ENCODE peak calls at places on chromosomes 1 and 21, in seven cellular contexts. One of them, this sample, is unnamed.

GRCh38 chr1:194105381-194105780 is 919.0 kb upstream of the B3GALT2 start:
- DNase-seq in thoracic aorta: no peak
- DNase-seq in CD8-positive, alpha-beta T cell: no peak
- DNase-seq in HCT116: no peak
- DNase-seq in CD4-positive, alpha-beta T cell: no peak
- DNase-seq in naive thymus-derived CD4-positive, alpha-beta T cell: no peak
- DNase-seq in transverse colon: no peak
- DNase-seq in this sample: no peak

GRCh38 chr1:2939041-2939552 is 82.2 kb upstream of the ACTRT2 start:
- DNase-seq in thoracic aorta: no peak
- DNase-seq in CD8-positive, alpha-beta T cell: no peak
- DNase-seq in HCT116: no peak
- DNase-seq in CD4-positive, alpha-beta T cell: no peak
- DNase-seq in naive thymus-derived CD4-positive, alpha-beta T cell: no peak
- DNase-seq in transverse colon: no peak
- DNase-seq in this sample: no peak

GRCh38 chr1:241870290-241870689 is 22.3 kb downstream of the EXO1 start:
- DNase-seq in thoracic aorta: no peak
- DNase-seq in CD8-positive, alpha-beta T cell: no peak
- DNase-seq in HCT116: no peak
- DNase-seq in CD4-positive, alpha-beta T cell: no peak
- DNase-seq in naive thymus-derived CD4-positive, alpha-beta T cell: no peak
- DNase-seq in transverse colon: no peak
- DNase-seq in this sample: no peak

GRCh38 chr1:212413902-212414327 is 771 bp downstream of the PACC1 start:
- DNase-seq in thoracic aorta: no peak
- DNase-seq in CD8-positive, alpha-beta T cell: no peak
- DNase-seq in HCT116: no peak
- DNase-seq in CD4-positive, alpha-beta T cell: no peak
- DNase-seq in naive thymus-derived CD4-positive, alpha-beta T cell: no peak
- DNase-seq in transverse colon: no peak
- DNase-seq in this sample: no peak

GRCh38 chr21:19553930-19554615 is 1150.5 kb upstream of the TMPRSS15 start:
- DNase-seq in thoracic aorta: no peak
- DNase-seq in CD8-positive, alpha-beta T cell: no peak
- DNase-seq in HCT116: no peak
- DNase-seq in CD4-positive, alpha-beta T cell: no peak
- DNase-seq in naive thymus-derived CD4-positive, alpha-beta T cell: no peak
- DNase-seq in transverse colon: no peak
- DNase-seq in this sample: no peak

GRCh38 chr1:192658255-192658654 is 22.3 kb downstream of the RGS13 start:
- DNase-seq in thoracic aorta: no peak
- DNase-seq in CD8-positive, alpha-beta T cell: no peak
- DNase-seq in HCT116: no peak
- DNase-seq in CD4-positive, alpha-beta T cell: no peak
- DNase-seq in naive thymus-derived CD4-positive, alpha-beta T cell: no peak
- DNase-seq in transverse colon: no peak
- DNase-seq in this sample: no peak

GRCh38 chr1:192159034-192159433 is 772 bp downstream of the RGS18 start:
- DNase-seq in thoracic aorta: no peak
- DNase-seq in CD8-positive, alpha-beta T cell: no peak
- DNase-seq in HCT116: no peak
- DNase-seq in CD4-positive, alpha-beta T cell: no peak
- DNase-seq in naive thymus-derived CD4-positive, alpha-beta T cell: no peak
- DNase-seq in transverse colon: no peak
- DNase-seq in this sample: no peak

GRCh38 chr1:233614173-233614742 is 352 bp downstream of the KCNK1 start:
- DNase-seq in thoracic aorta: no peak
- DNase-seq in CD8-positive, alpha-beta T cell: no peak
- DNase-seq in HCT116: peak
- DNase-seq in CD4-positive, alpha-beta T cell: no peak
- DNase-seq in naive thymus-derived CD4-positive, alpha-beta T cell: no peak
- DNase-seq in transverse colon: peak
- DNase-seq in this sample: no peak

GRCh38 chr1:71414229-71414628 is 333.4 kb upstream of the ZRANB2 start:
- DNase-seq in thoracic aorta: no peak
- DNase-seq in CD8-positive, alpha-beta T cell: no peak
- DNase-seq in HCT116: no peak
- DNase-seq in CD4-positive, alpha-beta T cell: no peak
- DNase-seq in naive thymus-derived CD4-positive, alpha-beta T cell: no peak
- DNase-seq in transverse colon: no peak
- DNase-seq in this sample: no peak

GRCh38 chr1:232016636-232017035 is 390.0 kb downstream of the DISC1 start:
- DNase-seq in thoracic aorta: no peak
- DNase-seq in CD8-positive, alpha-beta T cell: no peak
- DNase-seq in HCT116: no peak
- DNase-seq in CD4-positive, alpha-beta T cell: no peak
- DNase-seq in naive thymus-derived CD4-positive, alpha-beta T cell: no peak
- DNase-seq in transverse colon: no peak
- DNase-seq in this sample: no peak

GRCh38 chr1:172394167-172394751 is 26.2 kb upstream of the C1orf105 start:
- DNase-seq in thoracic aorta: no peak
- DNase-seq in CD8-positive, alpha-beta T cell: peak
- DNase-seq in HCT116: no peak
- DNase-seq in CD4-positive, alpha-beta T cell: peak
- DNase-seq in naive thymus-derived CD4-positive, alpha-beta T cell: peak
- DNase-seq in transverse colon: peak
- DNase-seq in this sample: no peak

GRCh38 chr1:43036457-43036827 is 77.8 kb upstream of the SLC2A1 start:
- DNase-seq in thoracic aorta: no peak
- DNase-seq in CD8-positive, alpha-beta T cell: no peak
- DNase-seq in HCT116: no peak
- DNase-seq in CD4-positive, alpha-beta T cell: no peak
- DNase-seq in naive thymus-derived CD4-positive, alpha-beta T cell: no peak
- DNase-seq in transverse colon: no peak
- DNase-seq in this sample: no peak

GRCh38 chr1:76124196-76124595 is 49.6 kb downstream of the ST6GALNAC3 start:
- DNase-seq in thoracic aorta: no peak
- DNase-seq in CD8-positive, alpha-beta T cell: no peak
- DNase-seq in HCT116: no peak
- DNase-seq in CD4-positive, alpha-beta T cell: no peak
- DNase-seq in naive thymus-derived CD4-positive, alpha-beta T cell: no peak
- DNase-seq in transverse colon: no peak
- DNase-seq in this sample: no peak

GRCh38 chr1:243354511-243355153 is 98.8 kb downstream of the SDCCAG8 start:
- DNase-seq in thoracic aorta: no peak
- DNase-seq in CD8-positive, alpha-beta T cell: no peak
- DNase-seq in HCT116: no peak
- DNase-seq in CD4-positive, alpha-beta T cell: no peak
- DNase-seq in naive thymus-derived CD4-positive, alpha-beta T cell: no peak
- DNase-seq in transverse colon: no peak
- DNase-seq in this sample: no peak

GRCh38 chr1:28519946-28520725 is 14.3 kb downstream of the RCC1 start:
- DNase-seq in thoracic aorta: no peak
- DNase-seq in CD8-positive, alpha-beta T cell: no peak
- DNase-seq in HCT116: no peak
- DNase-seq in CD4-positive, alpha-beta T cell: no peak
- DNase-seq in naive thymus-derived CD4-positive, alpha-beta T cell: no peak
- DNase-seq in transverse colon: no peak
- DNase-seq in this sample: no peak

GRCh38 chr1:203569490-203570318 is 56.9 kb upstream of the ATP2B4 start:
- DNase-seq in thoracic aorta: no peak
- DNase-seq in CD8-positive, alpha-beta T cell: no peak
- DNase-seq in HCT116: no peak
- DNase-seq in CD4-positive, alpha-beta T cell: no peak
- DNase-seq in naive thymus-derived CD4-positive, alpha-beta T cell: no peak
- DNase-seq in transverse colon: no peak
- DNase-seq in this sample: no peak

GRCh38 chr1:2864203-2864905 is 62.9 kb upstream of the TTC34 start:
- DNase-seq in thoracic aorta: no peak
- DNase-seq in CD8-positive, alpha-beta T cell: no peak
- DNase-seq in HCT116: no peak
- DNase-seq in CD4-positive, alpha-beta T cell: no peak
- DNase-seq in naive thymus-derived CD4-positive, alpha-beta T cell: no peak
- DNase-seq in transverse colon: no peak
- DNase-seq in this sample: no peak

GRCh38 chr1:201850053-201850397 is 21.1 kb downstream of the IPO9 start:
- DNase-seq in thoracic aorta: no peak
- DNase-seq in CD8-positive, alpha-beta T cell: no peak
- DNase-seq in HCT116: no peak
- DNase-seq in CD4-positive, alpha-beta T cell: no peak
- DNase-seq in naive thymus-derived CD4-positive, alpha-beta T cell: no peak
- DNase-seq in transverse colon: no peak
- DNase-seq in this sample: no peak

GRCh38 chr1:148308832-148309458 is 156.9 kb upstream of the NBPF11 start:
- DNase-seq in thoracic aorta: no peak
- DNase-seq in CD8-positive, alpha-beta T cell: no peak
- DNase-seq in HCT116: no peak
- DNase-seq in CD4-positive, alpha-beta T cell: no peak
- DNase-seq in naive thymus-derived CD4-positive, alpha-beta T cell: no peak
- DNase-seq in transverse colon: no peak
- DNase-seq in this sample: no peak

GRCh38 chr1:183544598-183545297 is 45.5 kb downstream of the NCF2 start:
- DNase-seq in thoracic aorta: no peak
- DNase-seq in CD8-positive, alpha-beta T cell: no peak
- DNase-seq in HCT116: no peak
- DNase-seq in CD4-positive, alpha-beta T cell: no peak
- DNase-seq in naive thymus-derived CD4-positive, alpha-beta T cell: no peak
- DNase-seq in transverse colon: no peak
- DNase-seq in this sample: no peak

GRCh38 chr21:42991992-42992740 is 17.8 kb downstream of the PKNOX1 start:
- DNase-seq in thoracic aorta: no peak
- DNase-seq in CD8-positive, alpha-beta T cell: no peak
- DNase-seq in HCT116: no peak
- DNase-seq in CD4-positive, alpha-beta T cell: no peak
- DNase-seq in naive thymus-derived CD4-positive, alpha-beta T cell: no peak
- DNase-seq in transverse colon: peak
- DNase-seq in this sample: no peak

GRCh38 chr1:25893072-25893604 is 13.1 kb downstream of the STMN1 start:
- DNase-seq in thoracic aorta: no peak
- DNase-seq in CD8-positive, alpha-beta T cell: no peak
- DNase-seq in HCT116: no peak
- DNase-seq in CD4-positive, alpha-beta T cell: no peak
- DNase-seq in naive thymus-derived CD4-positive, alpha-beta T cell: no peak
- DNase-seq in transverse colon: no peak
- DNase-seq in this sample: no peak

DNA sequence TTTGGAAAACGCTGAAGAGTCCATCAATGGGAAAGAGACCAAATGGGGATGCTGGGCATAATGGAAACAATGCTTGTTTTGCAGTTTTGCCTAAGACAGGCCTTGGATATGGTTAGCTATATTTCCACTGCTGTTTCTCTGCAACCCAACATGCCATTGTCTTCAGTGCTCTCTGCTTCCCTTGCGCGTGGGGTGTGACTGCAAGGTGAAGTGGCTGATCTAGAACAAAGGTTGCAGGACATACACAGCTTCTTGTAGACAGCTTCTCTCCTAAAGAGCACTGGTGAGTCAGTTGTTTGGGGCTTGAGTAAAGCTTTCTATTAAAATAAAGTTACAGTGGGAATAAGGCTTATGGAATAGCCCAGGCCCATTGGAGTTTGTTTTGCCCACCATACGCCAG is 33.0 kb downstream of the RUNX1 start:
- DNase-seq in thoracic aorta: no peak
- DNase-seq in CD8-positive, alpha-beta T cell: no peak
- DNase-seq in HCT116: no peak
- DNase-seq in CD4-positive, alpha-beta T cell: no peak
- DNase-seq in naive thymus-derived CD4-positive, alpha-beta T cell: no peak
- DNase-seq in transverse colon: no peak
- DNase-seq in this sample: no peak
- H3K27ac ChIP-seq in thoracic aorta: no peak
- H3K27ac ChIP-seq in CD8-positive, alpha-beta T cell: no peak
- H3K27ac ChIP-seq in HCT116: no peak
- H3K27ac ChIP-seq in CD4-positive, alpha-beta T cell: no peak
- H3K27ac ChIP-seq in naive thymus-derived CD4-positive, alpha-beta T cell: no peak
- H3K27ac ChIP-seq in transverse colon: no peak
- H3K27ac ChIP-seq in this sample: no peak

GRCh38 chr1:63968663-63969460 is 195.0 kb downstream of the ROR1 start:
- DNase-seq in thoracic aorta: peak
- DNase-seq in CD8-positive, alpha-beta T cell: no peak
- DNase-seq in HCT116: no peak
- DNase-seq in CD4-positive, alpha-beta T cell: no peak
- DNase-seq in naive thymus-derived CD4-positive, alpha-beta T cell: no peak
- DNase-seq in transverse colon: no peak
- DNase-seq in this sample: no peak
- H3K27ac ChIP-seq in thoracic aorta: peak
- H3K27ac ChIP-seq in CD8-positive, alpha-beta T cell: no peak
- H3K27ac ChIP-seq in HCT116: no peak
- H3K27ac ChIP-seq in CD4-positive, alpha-beta T cell: no peak
- H3K27ac ChIP-seq in naive thymus-derived CD4-positive, alpha-beta T cell: no peak
- H3K27ac ChIP-seq in transverse colon: no peak
- H3K27ac ChIP-seq in this sample: no peak

GRCh38 chr1:209430821-209431259 is 152.7 kb upstream of the CAMK1G start:
- DNase-seq in thoracic aorta: no peak
- DNase-seq in CD8-positive, alpha-beta T cell: no peak
- DNase-seq in HCT116: no peak
- DNase-seq in CD4-positive, alpha-beta T cell: no peak
- DNase-seq in naive thymus-derived CD4-positive, alpha-beta T cell: no peak
- DNase-seq in transverse colon: no peak
- DNase-seq in this sample: no peak

GRCh38 chr1:209433649-209434031 is 149.9 kb upstream of the CAMK1G start:
- DNase-seq in thoracic aorta: no peak
- DNase-seq in CD8-positive, alpha-beta T cell: no peak
- DNase-seq in HCT116: no peak
- DNase-seq in CD4-positive, alpha-beta T cell: no peak
- DNase-seq in naive thymus-derived CD4-positive, alpha-beta T cell: no peak
- DNase-seq in transverse colon: no peak
- DNase-seq in this sample: no peak

GRCh38 chr1:209431402-209431801 is 152.1 kb upstream of the CAMK1G start:
- DNase-seq in thoracic aorta: no peak
- DNase-seq in CD8-positive, alpha-beta T cell: no peak
- DNase-seq in HCT116: no peak
- DNase-seq in CD4-positive, alpha-beta T cell: no peak
- DNase-seq in naive thymus-derived CD4-positive, alpha-beta T cell: no peak
- DNase-seq in transverse colon: no peak
- DNase-seq in this sample: no peak

GRCh38 chr1:209432443-209432825 is 151.1 kb upstream of the CAMK1G start:
- DNase-seq in thoracic aorta: no peak
- DNase-seq in CD8-positive, alpha-beta T cell: no peak
- DNase-seq in HCT116: no peak
- DNase-seq in CD4-positive, alpha-beta T cell: no peak
- DNase-seq in naive thymus-derived CD4-positive, alpha-beta T cell: no peak
- DNase-seq in transverse colon: no peak
- DNase-seq in this sample: no peak

DNA sequence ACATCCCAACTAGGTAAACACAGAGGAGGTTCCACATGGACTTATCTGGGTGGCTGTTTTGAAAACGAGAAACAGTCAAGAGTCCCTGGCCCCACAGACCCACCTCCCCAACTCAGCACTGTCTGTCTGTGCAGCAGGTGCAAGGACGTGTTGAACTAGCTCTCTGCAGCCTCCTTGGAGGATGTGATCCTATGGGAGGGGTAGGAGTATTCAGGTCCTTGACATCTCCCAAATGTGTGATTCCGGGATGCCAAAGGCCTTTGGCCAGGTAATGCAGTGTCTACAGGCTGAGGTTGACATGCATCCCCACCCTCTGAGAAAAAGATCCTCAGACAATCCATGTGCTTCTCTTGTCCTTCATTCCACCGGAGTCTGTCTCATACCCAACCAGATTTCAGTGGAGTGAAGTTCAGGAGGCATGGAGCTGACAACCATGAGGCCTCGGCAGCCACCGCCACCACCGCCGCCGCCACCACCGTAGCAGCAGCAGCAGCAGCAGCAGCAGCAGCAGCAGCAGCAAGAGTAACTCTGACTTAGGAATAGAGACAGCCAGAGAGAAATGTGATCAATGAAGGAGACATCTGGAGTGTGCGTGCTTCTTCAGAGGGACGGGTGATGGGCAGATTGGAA is 151.6 kb upstream of the CAMK1G start:
- DNase-seq in thoracic aorta: no peak
- DNase-seq in CD8-positive, alpha-beta T cell: no peak
- DNase-seq in HCT116: no peak
- DNase-seq in CD4-positive, alpha-beta T cell: no peak
- DNase-seq in naive thymus-derived CD4-positive, alpha-beta T cell: no peak
- DNase-seq in transverse colon: no peak
- DNase-seq in this sample: no peak
- H3K27ac ChIP-seq in thoracic aorta: no peak
- H3K27ac ChIP-seq in CD8-positive, alpha-beta T cell: no peak
- H3K27ac ChIP-seq in HCT116: no peak
- H3K27ac ChIP-seq in CD4-positive, alpha-beta T cell: no peak
- H3K27ac ChIP-seq in naive thymus-derived CD4-positive, alpha-beta T cell: no peak
- H3K27ac ChIP-seq in transverse colon: no peak
- H3K27ac ChIP-seq in this sample: no peak

GRCh38 chr1:161083743-161084084 is 5.6 kb downstream of the NECTIN4 start:
- DNase-seq in thoracic aorta: no peak
- DNase-seq in CD8-positive, alpha-beta T cell: no peak
- DNase-seq in HCT116: no peak
- DNase-seq in CD4-positive, alpha-beta T cell: no peak
- DNase-seq in naive thymus-derived CD4-positive, alpha-beta T cell: no peak
- DNase-seq in transverse colon: no peak
- DNase-seq in this sample: no peak
- H3K27ac ChIP-seq in thoracic aorta: no peak
- H3K27ac ChIP-seq in CD8-positive, alpha-beta T cell: no peak
- H3K27ac ChIP-seq in HCT116: peak
- H3K27ac ChIP-seq in CD4-positive, alpha-beta T cell: no peak
- H3K27ac ChIP-seq in naive thymus-derived CD4-positive, alpha-beta T cell: no peak
- H3K27ac ChIP-seq in transverse colon: peak
- H3K27ac ChIP-seq in this sample: no peak

This sample was measured in tibial nerve.